ENCODE peak calls at places on chromosome 22, in eight cellular contexts. One of them, this sample, is unnamed.

GRCh38 chr22:49767355-49768062 is 60.2 kb downstream of the BRD1 start:
- DNase-seq in astrocyte of the spinal cord: peak
- DNase-seq in astrocyte: peak
- DNase-seq in HFF-Myc: peak
- DNase-seq in body of pancreas: no peak
- DNase-seq in NB4: peak
- DNase-seq in adrenal gland: no peak
- DNase-seq in mucosa of descending colon: peak
- DNase-seq in this sample: peak

GRCh38 chr22:49760280-49760629 is 67.4 kb downstream of the BRD1 start:
- DNase-seq in astrocyte of the spinal cord: no peak
- DNase-seq in astrocyte: no peak
- DNase-seq in HFF-Myc: no peak
- DNase-seq in body of pancreas: no peak
- DNase-seq in NB4: no peak
- DNase-seq in adrenal gland: no peak
- DNase-seq in mucosa of descending colon: no peak
- DNase-seq in this sample: no peak

GRCh38 chr22:31086703-31087330 is 5.7 kb downstream of the SMTN start:
- DNase-seq in astrocyte of the spinal cord: no peak
- DNase-seq in astrocyte: no peak
- DNase-seq in HFF-Myc: no peak
- DNase-seq in body of pancreas: no peak
- DNase-seq in NB4: no peak
- DNase-seq in adrenal gland: no peak
- DNase-seq in mucosa of descending colon: no peak
- DNase-seq in this sample: no peak

GRCh38 chr22:24727218-24727851 is 47.2 kb downstream of the PIWIL3 start:
- DNase-seq in astrocyte of the spinal cord: peak
- DNase-seq in astrocyte: peak
- DNase-seq in HFF-Myc: peak
- DNase-seq in body of pancreas: no peak
- DNase-seq in NB4: no peak
- DNase-seq in adrenal gland: no peak
- DNase-seq in mucosa of descending colon: peak
- DNase-seq in this sample: no peak

GRCh38 chr22:27483095-27483798 is 318.3 kb downstream of the MN1 start:
- DNase-seq in astrocyte of the spinal cord: no peak
- DNase-seq in astrocyte: no peak
- DNase-seq in HFF-Myc: no peak
- DNase-seq in body of pancreas: no peak
- DNase-seq in NB4: no peak
- DNase-seq in adrenal gland: no peak
- DNase-seq in mucosa of descending colon: no peak
- DNase-seq in this sample: no peak

GRCh38 chr22:49036513-49036912 is 791.2 kb downstream of the BRD1 start:
- DNase-seq in astrocyte of the spinal cord: no peak
- DNase-seq in astrocyte: no peak
- DNase-seq in HFF-Myc: no peak
- DNase-seq in body of pancreas: no peak
- DNase-seq in NB4: no peak
- DNase-seq in adrenal gland: no peak
- DNase-seq in mucosa of descending colon: no peak
- DNase-seq in this sample: no peak

GRCh38 chr22:47095395-47096122 is 333.1 kb downstream of the TBC1D22A start:
- DNase-seq in astrocyte of the spinal cord: no peak
- DNase-seq in astrocyte: peak
- DNase-seq in HFF-Myc: no peak
- DNase-seq in body of pancreas: no peak
- DNase-seq in NB4: no peak
- DNase-seq in adrenal gland: no peak
- DNase-seq in mucosa of descending colon: no peak
- DNase-seq in this sample: no peak

GRCh38 chr22:20106205-20106848 is 9.6 kb upstream of the RANBP1 start:
- DNase-seq in astrocyte of the spinal cord: no peak
- DNase-seq in astrocyte: no peak
- DNase-seq in HFF-Myc: no peak
- DNase-seq in body of pancreas: no peak
- DNase-seq in NB4: no peak
- DNase-seq in adrenal gland: no peak
- DNase-seq in mucosa of descending colon: no peak
- DNase-seq in this sample: peak

GRCh38 chr22:42766860-42767259 is 46.2 kb upstream of the A4GALT start:
- DNase-seq in astrocyte of the spinal cord: no peak
- DNase-seq in astrocyte: no peak
- DNase-seq in HFF-Myc: no peak
- DNase-seq in body of pancreas: no peak
- DNase-seq in NB4: no peak
- DNase-seq in adrenal gland: no peak
- DNase-seq in mucosa of descending colon: no peak
- DNase-seq in this sample: no peak

DNA sequence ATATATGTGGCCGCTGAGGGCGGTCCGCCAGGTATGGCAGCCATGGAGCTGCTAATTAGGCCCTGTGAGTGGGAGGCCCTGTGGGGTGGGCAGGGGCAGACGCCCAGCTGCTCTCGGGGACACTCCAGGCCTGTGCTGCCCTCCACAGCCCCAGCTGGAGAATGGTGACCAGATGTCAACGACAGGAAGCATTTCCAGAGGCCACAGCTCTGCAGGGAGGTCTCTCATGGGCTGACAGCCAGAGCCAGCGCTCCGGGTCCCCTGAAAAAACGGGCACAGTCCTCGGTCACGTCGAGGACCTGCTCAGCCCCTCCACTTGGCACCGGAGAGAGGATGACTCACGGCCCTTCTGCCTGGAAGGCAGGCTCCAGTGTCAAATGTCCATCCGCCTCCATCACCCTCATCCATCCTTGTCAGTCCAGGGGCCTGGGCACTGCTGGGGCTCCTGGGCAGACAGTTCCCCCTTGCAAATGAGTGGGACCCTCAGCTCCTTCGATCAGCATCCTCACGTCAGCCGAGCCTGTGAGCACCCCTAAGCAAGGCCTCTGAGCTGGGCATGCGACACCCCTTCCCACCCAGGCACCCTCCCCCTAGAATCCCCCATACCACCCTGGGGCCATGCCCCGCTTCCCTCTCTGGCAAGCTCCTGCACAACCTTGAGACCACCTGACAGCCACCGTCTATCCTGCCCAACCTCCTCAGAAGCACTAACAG is 1.9 kb downstream of the BID start:
- DNase-seq in astrocyte of the spinal cord: no peak
- DNase-seq in astrocyte: no peak
- DNase-seq in HFF-Myc: no peak
- DNase-seq in body of pancreas: no peak
- DNase-seq in NB4: no peak
- DNase-seq in adrenal gland: no peak
- DNase-seq in mucosa of descending colon: no peak
- DNase-seq in this sample: no peak
- H3K4me3 ChIP-seq in astrocyte of the spinal cord: peak
- H3K4me3 ChIP-seq in astrocyte: peak
- H3K4me3 ChIP-seq in HFF-Myc: peak
- H3K4me3 ChIP-seq in body of pancreas: no peak
- H3K4me3 ChIP-seq in NB4: peak
- H3K4me3 ChIP-seq in adrenal gland: no peak
- H3K4me3 ChIP-seq in mucosa of descending colon: no peak
- H3K4me3 ChIP-seq in this sample: no peak

GRCh38 chr22:37420656-37421467 is 6.4 kb downstream of the ELFN2 start:
- DNase-seq in astrocyte of the spinal cord: no peak
- DNase-seq in astrocyte: peak
- DNase-seq in HFF-Myc: no peak
- DNase-seq in body of pancreas: no peak
- DNase-seq in NB4: peak
- DNase-seq in adrenal gland: no peak
- DNase-seq in mucosa of descending colon: peak
- DNase-seq in this sample: peak
- H3K4me3 ChIP-seq in astrocyte of the spinal cord: no peak
- H3K4me3 ChIP-seq in astrocyte: peak
- H3K4me3 ChIP-seq in HFF-Myc: peak
- H3K4me3 ChIP-seq in body of pancreas: no peak
- H3K4me3 ChIP-seq in NB4: no peak
- H3K4me3 ChIP-seq in adrenal gland: no peak
- H3K4me3 ChIP-seq in mucosa of descending colon: no peak
- H3K4me3 ChIP-seq in this sample: no peak

GRCh38 chr22:36899498-36899897 is 13.9 kb upstream of the CSF2RB start:
- DNase-seq in astrocyte of the spinal cord: no peak
- DNase-seq in astrocyte: no peak
- DNase-seq in HFF-Myc: no peak
- DNase-seq in body of pancreas: peak
- DNase-seq in NB4: no peak
- DNase-seq in adrenal gland: no peak
- DNase-seq in mucosa of descending colon: no peak
- DNase-seq in this sample: no peak

GRCh38 chr22:36900225-36900624 is 13.2 kb upstream of the CSF2RB start:
- DNase-seq in astrocyte of the spinal cord: no peak
- DNase-seq in astrocyte: no peak
- DNase-seq in HFF-Myc: no peak
- DNase-seq in body of pancreas: no peak
- DNase-seq in NB4: peak
- DNase-seq in adrenal gland: no peak
- DNase-seq in mucosa of descending colon: no peak
- DNase-seq in this sample: no peak

GRCh38 chr22:36900880-36901279 is 12.5 kb upstream of the CSF2RB start:
- DNase-seq in astrocyte of the spinal cord: no peak
- DNase-seq in astrocyte: no peak
- DNase-seq in HFF-Myc: no peak
- DNase-seq in body of pancreas: no peak
- DNase-seq in NB4: no peak
- DNase-seq in adrenal gland: no peak
- DNase-seq in mucosa of descending colon: no peak
- DNase-seq in this sample: no peak

GRCh38 chr22:36902143-36902911 is 11.1 kb upstream of the CSF2RB start:
- DNase-seq in astrocyte of the spinal cord: no peak
- DNase-seq in astrocyte: no peak
- DNase-seq in HFF-Myc: peak
- DNase-seq in body of pancreas: no peak
- DNase-seq in NB4: no peak
- DNase-seq in adrenal gland: no peak
- DNase-seq in mucosa of descending colon: no peak
- DNase-seq in this sample: no peak

DNA sequence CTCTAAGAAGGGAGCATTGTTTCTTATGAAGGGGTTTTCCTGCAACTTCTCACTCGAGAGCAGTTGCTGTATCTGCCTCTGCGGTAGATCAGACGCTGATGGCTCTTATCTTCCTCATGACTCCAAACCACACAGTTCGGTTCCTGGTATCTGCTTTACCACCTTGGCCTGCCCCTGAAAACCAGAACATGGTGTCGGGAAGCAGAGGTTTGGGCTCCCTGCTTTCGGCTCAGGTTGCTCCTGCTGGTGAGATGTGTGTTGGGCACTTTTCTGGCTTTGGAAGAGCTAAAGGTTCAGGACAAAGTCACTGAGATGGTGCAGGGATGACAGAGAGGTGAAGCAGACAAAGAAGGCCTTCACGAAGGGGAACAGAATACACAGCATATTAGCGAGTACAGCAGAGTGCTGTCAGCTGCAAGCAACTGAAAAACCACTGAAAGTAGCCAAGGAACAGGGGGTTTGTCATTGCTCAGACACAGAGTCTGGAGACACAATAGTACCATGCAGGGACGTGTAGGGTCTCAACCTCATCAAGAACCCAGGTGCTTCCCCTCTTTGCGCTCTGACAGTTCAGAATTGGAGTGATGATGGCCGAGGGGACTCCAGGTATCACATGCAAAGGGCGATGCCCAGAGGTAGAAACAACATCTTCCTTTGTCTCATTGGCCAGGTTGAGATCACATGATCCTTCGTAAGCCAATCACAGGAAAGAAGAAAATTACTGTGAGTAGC is 11.9 kb upstream of the CSF2RB start:
- DNase-seq in astrocyte of the spinal cord: no peak
- DNase-seq in astrocyte: no peak
- DNase-seq in HFF-Myc: no peak
- DNase-seq in body of pancreas: no peak
- DNase-seq in NB4: no peak
- DNase-seq in adrenal gland: no peak
- DNase-seq in mucosa of descending colon: peak
- DNase-seq in this sample: no peak
- H3K4me3 ChIP-seq in astrocyte of the spinal cord: no peak
- H3K4me3 ChIP-seq in astrocyte: no peak
- H3K4me3 ChIP-seq in HFF-Myc: no peak
- H3K4me3 ChIP-seq in body of pancreas: no peak
- H3K4me3 ChIP-seq in NB4: no peak
- H3K4me3 ChIP-seq in adrenal gland: no peak
- H3K4me3 ChIP-seq in mucosa of descending colon: no peak
- H3K4me3 ChIP-seq in this sample: no peak

GRCh38 chr22:23070418-23071162 is at the start of gene GNAZ:
- DNase-seq in astrocyte of the spinal cord: no peak
- DNase-seq in astrocyte: no peak
- DNase-seq in HFF-Myc: no peak
- DNase-seq in body of pancreas: peak
- DNase-seq in NB4: peak
- DNase-seq in adrenal gland: peak
- DNase-seq in mucosa of descending colon: peak
- DNase-seq in this sample: peak
- H3K4me3 ChIP-seq in astrocyte of the spinal cord: peak
- H3K4me3 ChIP-seq in astrocyte: peak
- H3K4me3 ChIP-seq in HFF-Myc: peak
- H3K4me3 ChIP-seq in body of pancreas: peak
- H3K4me3 ChIP-seq in NB4: peak
- H3K4me3 ChIP-seq in adrenal gland: no peak
- H3K4me3 ChIP-seq in mucosa of descending colon: no peak
- H3K4me3 ChIP-seq in this sample: peak